ENCODE peak calls at places on chromosome 11, in nine cellular contexts. X is activated T-cell treated with anti-CD3 and anti-CD28 coated beads, Interleukin-2, amount 50 U/mL, for 1 hour; P is iPS-NIHi11; R is fibroblast of mammary gland; O is AG09319; U is non-pigmented ciliary epithelial cell; C is T-cell; I is lung microvascular endothelial cell; H is stimulated activated effector memory CD8-positive, alpha-beta T cell treated with anti-CD3 and anti-CD28 coated beads, Interleukin-12 subunit alpha, Interleukin-12 subunit beta, amount 100 ng/mL, for 72 hours. Z is an unnamed sample.

GRCh38 chr11:70174846-70175764 is 28.0 kb upstream of the FADD start:
- DNase-seq in X (no peak), P (no peak), R (no peak), O (no peak), U (no peak), C (no peak), I (peak; percentile 49), H (no peak), Z (no peak)

GRCh38 chr11:59069082-59069481 is 17.0 kb upstream of the GLYATL1B start:
- DNase-seq in X (no peak), P (no peak), R (no peak), O (no peak), U (no peak), C (no peak), I (no peak), H (no peak), Z (no peak)

GRCh38 chr11:124867700-124868099 is 2.5 kb downstream of the ROBO3 start:
- DNase-seq in X (no peak), P (peak; percentile 62), R (peak; percentile 33), O (no peak), U (no peak), C (no peak), I (peak; percentile 70), H (no peak), Z (no peak)

GRCh38 chr11:46332568-46333128 is 14.6 kb upstream of the DGKZ start:
- DNase-seq in X (peak; percentile 65), P (peak; percentile 63), R (no peak), O (no peak), U (no peak), C (peak; percentile 47), I (no peak), H (peak; percentile 5), Z (no peak)

GRCh38 chr11:57650739-57651090 is 1.0 kb upstream of the YPEL4 start:
- DNase-seq in X (no peak), P (no peak), R (no peak), O (no peak), U (no peak), C (no peak), I (no peak), H (no peak), Z (no peak)

GRCh38 chr11:115720537-115721308 is 216.5 kb upstream of the CADM1 start:
- DNase-seq in X (no peak), P (no peak), R (no peak), O (no peak), U (no peak), C (no peak), I (no peak), H (no peak), Z (no peak)

GRCh38 chr11:14645247-14645912 is 1.8 kb downstream of the PDE3B start:
- DNase-seq in X (no peak), P (no peak), R (peak; percentile 40), O (no peak), U (no peak), C (peak; percentile 30), I (peak; percentile 7), H (no peak), Z (no peak)

GRCh38 chr11:55969845-55970244 is at the start of gene OR10AG1:
- DNase-seq in X (no peak), P (no peak), R (no peak), O (no peak), U (no peak), C (no peak), I (no peak), H (no peak), Z (no peak)

Z was measured in GF-D8.